ENCODE peak calls at places on chromosomes 4 and X, in nine cellular contexts. S is tibial artery, B is fibroblast of lung, F is lower lobe of right lung, U is GM06990, W is tibial nerve, V is A549, D is endodermal cell, Q is uterus. O is an unnamed sample.

GRCh38 chr4:108834787-108835384 is 72.0 kb upstream of the ETNPPL start:
- DNase-seq in S (no peak), B (peak), F (no peak), U (no peak), W (no peak), V (no peak), D (no peak), Q (no peak), O (no peak)

GRCh38 chr4:80307774-80308465 is 27.6 kb upstream of the CFAP299 start:
- DNase-seq in S (no peak), B (peak), F (no peak), U (no peak), W (no peak), V (no peak), D (peak), Q (no peak), O (no peak)

GRCh38 chrX:40049084-40049641 is 48.6 kb downstream of the BCOR start:
- DNase-seq in S (no peak), B (no peak), F (no peak), U (no peak), W (no peak), V (no peak), D (no peak), Q (no peak), O (no peak)

GRCh38 chr4:53693909-53694308 is 102.6 kb upstream of the LNX1 start:
- DNase-seq in S (no peak), B (no peak), F (no peak), U (no peak), W (no peak), V (no peak), D (no peak), Q (no peak), O (no peak)

GRCh38 chr4:35358001-35358584 is 886.2 kb downstream of the ARAP2 start:
- DNase-seq in S (no peak), B (no peak), F (no peak), U (no peak), W (no peak), V (no peak), D (no peak), Q (no peak), O (no peak)

GRCh38 chr4:99300934-99301333 is 10.1 kb upstream of the ADH1A start:
- DNase-seq in S (peak), B (peak), F (peak), U (no peak), W (peak), V (no peak), D (no peak), Q (peak), O (no peak)

GRCh38 chrX:92232182-92232581 is 453.0 kb downstream of the PCDH11X start:
- DNase-seq in S (no peak), B (peak), F (no peak), U (no peak), W (no peak), V (no peak), D (no peak), Q (no peak), O (no peak)

GRCh38 chrX:10045327-10046000 is 78.3 kb downstream of the CLDN34 start:
- DNase-seq in S (peak), B (peak), F (no peak), U (no peak), W (no peak), V (no peak), D (no peak), Q (no peak), O (no peak)

GRCh38 chr4:126779446-126780166 is 853.2 kb upstream of the INTU start:
- DNase-seq in S (no peak), B (no peak), F (no peak), U (no peak), W (peak), V (no peak), D (peak), Q (no peak), O (no peak)

GRCh38 chr4:90069151-90069550 is 58.0 kb upstream of the CCSER1 start:
- DNase-seq in S (no peak), B (no peak), F (no peak), U (no peak), W (no peak), V (no peak), D (no peak), Q (no peak), O (no peak)

GRCh38 chrX:45788941-45789348 is 588.3 kb upstream of the DIPK2B start:
- DNase-seq in S (no peak), B (no peak), F (peak), U (no peak), W (no peak), V (no peak), D (peak), Q (no peak), O (no peak)

GRCh38 chrX:152632445-152633097 is 5.1 kb upstream of the GABRQ start:
- DNase-seq in S (peak), B (peak), F (no peak), U (no peak), W (peak), V (peak), D (peak), Q (peak), O (no peak)

GRCh38 chr4:145216532-145216931 is 36.1 kb upstream of the OTUD4 start:
- DNase-seq in S (no peak), B (peak), F (no peak), U (no peak), W (no peak), V (no peak), D (no peak), Q (no peak), O (no peak)

GRCh38 chr4:125315571-125316390 is 1.0 kb downstream of the FAT4 start:
- DNase-seq in S (no peak), B (peak), F (peak), U (peak), W (peak), V (peak), D (peak), Q (peak), O (peak)

GRCh38 chr4:24179201-24179840 is 289.5 kb upstream of the PPARGC1A start:
- DNase-seq in S (no peak), B (no peak), F (no peak), U (no peak), W (no peak), V (no peak), D (no peak), Q (no peak), O (no peak)

GRCh38 chr4:17447675-17448298 is 64.1 kb downstream of the QDPR start:
- DNase-seq in S (peak), B (peak), F (no peak), U (no peak), W (peak), V (peak), D (peak), Q (no peak), O (no peak)

GRCh38 chr4:117983541-117984451 is 50.5 kb upstream of the NDST3 start:
- DNase-seq in S (no peak), B (no peak), F (no peak), U (no peak), W (no peak), V (no peak), D (no peak), Q (no peak), O (no peak)

GRCh38 chr4:13248621-13249298 is 235.4 kb downstream of the RAB28 start:
- DNase-seq in S (no peak), B (no peak), F (no peak), U (no peak), W (no peak), V (no peak), D (no peak), Q (no peak), O (no peak)

GRCh38 chrX:119427024-119427794 is 28.1 kb downstream of the SLC25A43 start:
- DNase-seq in S (no peak), B (peak), F (no peak), U (peak), W (no peak), V (no peak), D (no peak), Q (no peak), O (no peak)

GRCh38 chr4:5998333-5998936 is 19.8 kb downstream of the C4orf50 start:
- DNase-seq in S (peak), B (peak), F (no peak), U (no peak), W (peak), V (peak), D (peak), Q (peak), O (no peak)

GRCh38 chr4:46274717-46275116 is 115.2 kb downstream of the GABRA2 start:
- DNase-seq in S (no peak), B (peak), F (no peak), U (no peak), W (no peak), V (no peak), D (no peak), Q (no peak), O (no peak)
- TF ChIP-seq CTCF in S (no peak), B (no peak), F (no peak), U (peak), W (no peak), V (no peak), D (peak), Q (no peak), O (peak)

DNA sequence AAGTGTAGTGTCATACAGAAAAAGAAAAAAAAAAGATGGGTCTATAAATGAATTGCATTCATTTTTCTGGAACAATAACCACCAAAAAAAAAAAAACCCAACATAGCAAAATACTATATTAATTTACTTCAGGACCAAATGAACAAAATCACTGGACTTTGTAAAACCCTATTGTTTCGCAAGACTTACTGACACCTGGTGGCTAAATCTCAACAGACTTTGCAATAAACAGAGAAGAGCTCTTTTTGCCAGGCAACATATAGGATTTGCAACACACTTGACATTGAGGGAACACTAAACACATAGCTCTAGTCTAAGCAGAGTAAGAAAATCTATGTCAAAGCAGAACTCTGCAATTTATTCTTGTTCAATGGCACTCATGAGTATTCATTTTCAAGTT is 990.2 kb downstream of the STPG2 start:
- DNase-seq in S (no peak), B (no peak), F (no peak), U (no peak), W (no peak), V (no peak), D (no peak), Q (no peak), O (no peak)
- TF ChIP-seq CTCF in S (no peak), B (no peak), F (no peak), U (peak), W (no peak), V (no peak), D (peak), Q (no peak), O (peak)

GRCh38 chr4:74805601-74806000 is 11.3 kb upstream of the BTC start:
- DNase-seq in S (no peak), B (peak), F (no peak), U (no peak), W (no peak), V (peak), D (no peak), Q (no peak), O (no peak)
- TF ChIP-seq CTCF in S (no peak), B (no peak), F (no peak), U (no peak), W (no peak), V (no peak), D (no peak), Q (no peak), O (peak)

GRCh38 chrX:68918202-68918601 is 89.4 kb downstream of the EFNB1 start:
- DNase-seq in S (no peak), B (no peak), F (no peak), U (no peak), W (no peak), V (no peak), D (no peak), Q (no peak), O (no peak)

GRCh38 chrX:68917799-68918198 is 89.0 kb downstream of the EFNB1 start:
- DNase-seq in S (no peak), B (no peak), F (no peak), U (no peak), W (no peak), V (no peak), D (peak), Q (no peak), O (no peak)

GRCh38 chrX:68920541-68920940 is 91.7 kb downstream of the EFNB1 start:
- DNase-seq in S (no peak), B (peak), F (no peak), U (no peak), W (peak), V (no peak), D (no peak), Q (peak), O (no peak)

GRCh38 chrX:68919707-68920106 is 90.9 kb downstream of the EFNB1 start:
- DNase-seq in S (no peak), B (no peak), F (no peak), U (no peak), W (peak), V (no peak), D (no peak), Q (no peak), O (no peak)

DNA sequence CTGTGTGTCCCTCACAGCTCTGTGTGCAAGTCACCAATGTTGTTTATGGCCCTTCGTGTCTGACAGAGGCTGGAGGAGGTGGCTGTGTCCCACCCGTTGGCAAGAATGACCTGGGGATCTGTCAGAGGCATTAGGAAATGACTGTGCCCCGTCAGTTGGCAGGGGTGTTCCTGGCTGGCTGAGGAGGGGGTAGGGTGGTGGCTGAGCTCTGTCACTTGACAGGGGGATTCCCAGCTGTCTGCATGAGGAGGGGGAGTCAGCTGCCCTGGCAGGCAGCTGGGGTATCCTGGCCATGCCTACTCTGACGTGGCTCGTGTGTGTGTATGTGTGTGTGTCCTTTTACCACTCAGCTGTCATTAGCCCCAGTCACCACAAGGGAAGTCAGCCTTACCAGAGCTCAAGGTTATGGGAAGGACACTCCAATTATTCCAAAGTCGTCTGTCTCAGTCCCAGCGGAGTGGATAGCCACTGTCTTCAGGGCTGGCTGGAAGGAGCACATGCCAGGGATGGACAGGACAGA is 93.2 kb downstream of the EFNB1 start:
- DNase-seq in S (no peak), B (no peak), F (no peak), U (no peak), W (no peak), V (no peak), D (no peak), Q (no peak), O (no peak)
- TF ChIP-seq CTCF in S (no peak), B (no peak), F (no peak), U (no peak), W (no peak), V (no peak), D (peak), Q (no peak), O (no peak)

GRCh38 chr4:4656977-4657376 is 115.1 kb upstream of the STX18 start:
- DNase-seq in S (no peak), B (no peak), F (no peak), U (no peak), W (no peak), V (no peak), D (no peak), Q (no peak), O (no peak)

GRCh38 chr4:4662230-4662629 is 120.4 kb upstream of the STX18 start:
- DNase-seq in S (no peak), B (no peak), F (no peak), U (no peak), W (no peak), V (no peak), D (no peak), Q (no peak), O (no peak)

GRCh38 chr4:4663028-4663427 is 121.2 kb upstream of the STX18 start:
- DNase-seq in S (no peak), B (peak), F (no peak), U (no peak), W (no peak), V (no peak), D (no peak), Q (no peak), O (no peak)

GRCh38 chr4:4658051-4658450 is 116.2 kb upstream of the STX18 start:
- DNase-seq in S (no peak), B (no peak), F (no peak), U (no peak), W (no peak), V (no peak), D (no peak), Q (no peak), O (no peak)

GRCh38 chr4:4659871-4660651 is 118.2 kb upstream of the STX18 start:
- DNase-seq in S (peak), B (peak), F (no peak), U (no peak), W (no peak), V (peak), D (no peak), Q (peak), O (no peak)
- TF ChIP-seq CTCF in S (no peak), B (no peak), F (no peak), U (no peak), W (no peak), V (no peak), D (no peak), Q (no peak), O (no peak)

GRCh38 chr4:132818091-132818490 is 331.0 kb upstream of the PCDH10 start:
- DNase-seq in S (no peak), B (no peak), F (no peak), U (no peak), W (no peak), V (no peak), D (peak), Q (no peak), O (peak)
- TF ChIP-seq CTCF in S (no peak), B (no peak), F (no peak), U (peak), W (no peak), V (no peak), D (peak), Q (no peak), O (peak)

GRCh38 chrX:13305091-13305490 is 14.8 kb downstream of the ATXN3L start:
- DNase-seq in S (no peak), B (no peak), F (no peak), U (no peak), W (no peak), V (no peak), D (no peak), Q (no peak), O (no peak)
- TF ChIP-seq CTCF in S (no peak), B (no peak), F (no peak), U (no peak), W (no peak), V (no peak), D (no peak), Q (no peak), O (no peak)

GRCh38 chrX:57286507-57287251 is at the start of gene FAAH2:
- DNase-seq in S (no peak), B (no peak), F (peak), U (peak), W (no peak), V (peak), D (peak), Q (no peak), O (no peak)
- TF ChIP-seq CTCF in S (no peak), B (no peak), F (no peak), U (no peak), W (no peak), V (no peak), D (peak), Q (no peak), O (no peak)